ENCODE peak calls at places on chromosomes 3 and 15, in four cellular contexts. One of them, this sample, is unnamed.

GRCh38 chr3:64088408-64089136 is 65.3 kb upstream of the PSMD6 start:
- DNase-seq in ovary: no peak
- DNase-seq in stomach: no peak
- DNase-seq in SK-N-SH: no peak
- DNase-seq in this sample: no peak

GRCh38 chr15:39508536-39508935 is 72.3 kb upstream of the THBS1 start:
- DNase-seq in stomach: no peak
- DNase-seq in ovary: no peak
- DNase-seq in SK-N-SH: no peak
- DNase-seq in this sample: no peak

GRCh38 chr15:86038491-86038890 is 41.2 kb upstream of the AGBL1 start:
- DNase-seq in stomach: no peak
- DNase-seq in SK-N-SH: no peak
- DNase-seq in ovary: no peak
- DNase-seq in this sample: no peak

GRCh38 chr15:39591896-39592315 is 11.0 kb downstream of the THBS1 start:
- DNase-seq in ovary: no peak
- DNase-seq in stomach: no peak
- DNase-seq in SK-N-SH: no peak
- DNase-seq in this sample: no peak

GRCh38 chr3:123791898-123792297 is 92.2 kb downstream of the MYLK start:
- DNase-seq in stomach: no peak
- DNase-seq in SK-N-SH: no peak
- DNase-seq in ovary: no peak
- DNase-seq in this sample: no peak

GRCh38 chr3:109903100-109903499 is 565.8 kb upstream of the DPPA4 start:
- DNase-seq in stomach: no peak
- DNase-seq in ovary: no peak
- DNase-seq in SK-N-SH: no peak
- DNase-seq in this sample: no peak

GRCh38 chr3:58260733-58261132 is 23.1 kb downstream of the ABHD6 start:
- DNase-seq in ovary: no peak
- DNase-seq in stomach: no peak
- DNase-seq in SK-N-SH: no peak
- DNase-seq in this sample: no peak

GRCh38 chr3:99394831-99395733 is 243.3 kb upstream of the COL8A1 start:
- DNase-seq in SK-N-SH: no peak
- DNase-seq in stomach: no peak
- DNase-seq in ovary: no peak
- DNase-seq in this sample: no peak

GRCh38 chr15:73784299-73784698 is 31.1 kb upstream of the INSYN1 start:
- DNase-seq in ovary: no peak
- DNase-seq in SK-N-SH: peak; percentile 46
- DNase-seq in stomach: no peak
- DNase-seq in this sample: no peak

GRCh38 chr3:58529516-58530353 is 7.3 kb downstream of the ACOX2 start:
- DNase-seq in ovary: no peak
- DNase-seq in stomach: no peak
- DNase-seq in SK-N-SH: no peak
- DNase-seq in this sample: peak; percentile 40

GRCh38 chr3:184559336-184559735 is 2.2 kb upstream of the EPHB3 start:
- DNase-seq in stomach: peak; percentile 95
- DNase-seq in SK-N-SH: no peak
- DNase-seq in ovary: no peak
- DNase-seq in this sample: no peak

GRCh38 chr3:189123595-189124387 is 48.0 kb upstream of the TPRG1 start:
- DNase-seq in SK-N-SH: peak; percentile 34
- DNase-seq in ovary: peak; percentile 54
- DNase-seq in stomach: no peak
- DNase-seq in this sample: peak; percentile 34

GRCh38 chr15:37794947-37795346 is 139.5 kb upstream of the TMCO5A start:
- DNase-seq in ovary: no peak
- DNase-seq in SK-N-SH: peak; percentile 74
- DNase-seq in stomach: no peak
- DNase-seq in this sample: no peak

GRCh38 chr3:194998417-194998816 is 272.5 kb downstream of the XXYLT1 start:
- DNase-seq in stomach: no peak
- DNase-seq in ovary: no peak
- DNase-seq in SK-N-SH: no peak
- DNase-seq in this sample: no peak

GRCh38 chr3:31531465-31531991 is 1.2 kb upstream of the STT3B start:
- DNase-seq in SK-N-SH: no peak
- DNase-seq in stomach: no peak
- DNase-seq in ovary: no peak
- DNase-seq in this sample: no peak

GRCh38 chr15:29910068-29910467 is 87.8 kb upstream of the TJP1 start:
- DNase-seq in SK-N-SH: no peak
- DNase-seq in ovary: no peak
- DNase-seq in stomach: no peak
- DNase-seq in this sample: no peak

GRCh38 chr3:155270485-155271342 is 22.8 kb downstream of the STRIT1 start:
- DNase-seq in SK-N-SH: no peak
- DNase-seq in ovary: no peak
- DNase-seq in stomach: no peak
- DNase-seq in this sample: no peak

GRCh38 chr15:81097893-81098280 is 36.2 kb upstream of the CFAP161 start:
- DNase-seq in SK-N-SH: no peak
- DNase-seq in stomach: no peak
- DNase-seq in ovary: no peak
- DNase-seq in this sample: no peak

GRCh38 chr15:24269166-24269571 is 406.4 kb upstream of the NPAP1 start:
- DNase-seq in SK-N-SH: no peak
- DNase-seq in stomach: peak; percentile 63
- DNase-seq in ovary: no peak
- DNase-seq in this sample: no peak

GRCh38 chr3:194874783-194875182 is 189.1 kb downstream of the FAM43A start:
- DNase-seq in SK-N-SH: no peak
- DNase-seq in ovary: no peak
- DNase-seq in stomach: no peak
- DNase-seq in this sample: no peak

GRCh38 chr3:14329116-14329830 is 73.1 kb upstream of the SLC6A6 start:
- DNase-seq in SK-N-SH: no peak
- DNase-seq in stomach: peak; percentile 75
- DNase-seq in ovary: no peak
- DNase-seq in this sample: no peak

GRCh38 chr3:115885621-115886020 is 262.3 kb downstream of the GAP43 start:
- DNase-seq in stomach: no peak
- DNase-seq in ovary: no peak
- DNase-seq in SK-N-SH: no peak
- DNase-seq in this sample: no peak

DNA sequence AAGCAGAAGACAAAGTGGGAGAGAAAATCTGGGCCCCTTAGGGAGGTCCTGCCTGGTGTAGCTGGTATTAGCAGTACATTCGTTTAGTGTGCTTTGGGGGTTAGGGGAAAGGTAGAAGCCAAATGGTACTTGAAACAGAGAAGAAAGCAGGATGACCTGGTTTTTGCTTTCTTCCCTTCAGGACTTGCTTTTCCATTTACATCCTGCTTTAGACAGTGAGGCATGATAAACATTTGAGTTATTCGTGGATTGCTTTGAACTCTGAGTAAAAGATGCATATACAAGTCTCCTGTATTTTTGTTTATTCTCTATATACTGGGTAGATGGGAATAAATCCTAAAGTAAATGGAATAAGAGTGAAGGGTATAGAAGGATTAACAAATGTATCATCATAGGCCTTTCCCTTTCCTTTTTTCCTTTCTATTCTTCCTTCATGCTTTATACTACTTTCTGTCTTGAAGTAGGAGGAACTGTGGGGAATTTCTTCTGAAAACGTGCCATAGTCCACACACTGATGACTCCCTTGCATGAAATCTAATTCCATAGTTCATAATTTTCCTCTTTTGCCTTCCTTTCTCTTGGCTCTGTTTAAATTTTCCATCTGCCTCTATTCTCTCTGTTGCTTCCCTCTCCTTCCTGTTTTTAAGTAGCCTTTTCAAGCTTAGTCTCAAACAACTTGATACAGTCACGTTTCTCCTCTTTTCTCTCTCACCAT is 139.5 kb upstream of the RBMS3 start:
- DNase-seq in stomach: no peak
- DNase-seq in SK-N-SH: no peak
- DNase-seq in ovary: no peak
- DNase-seq in this sample: no peak
- H3K27ac ChIP-seq in stomach: no peak overlapping the region
- H3K27ac ChIP-seq in SK-N-SH: no peak overlapping the region
- H3K27ac ChIP-seq in ovary: no peak overlapping the region
- H3K27ac ChIP-seq in this sample: peak overlapping the region; percentile 78

GRCh38 chr3:41598804-41599481 is 363.0 kb downstream of the ULK4 start:
- DNase-seq in ovary: no peak
- DNase-seq in stomach: no peak
- DNase-seq in SK-N-SH: no peak
- DNase-seq in this sample: no peak
- TF ChIP-seq EP300 in ovary: no peak
- TF ChIP-seq EP300 in stomach: no peak
- TF ChIP-seq EP300 in SK-N-SH: no peak
- TF ChIP-seq EP300 in this sample: no peak

DNA sequence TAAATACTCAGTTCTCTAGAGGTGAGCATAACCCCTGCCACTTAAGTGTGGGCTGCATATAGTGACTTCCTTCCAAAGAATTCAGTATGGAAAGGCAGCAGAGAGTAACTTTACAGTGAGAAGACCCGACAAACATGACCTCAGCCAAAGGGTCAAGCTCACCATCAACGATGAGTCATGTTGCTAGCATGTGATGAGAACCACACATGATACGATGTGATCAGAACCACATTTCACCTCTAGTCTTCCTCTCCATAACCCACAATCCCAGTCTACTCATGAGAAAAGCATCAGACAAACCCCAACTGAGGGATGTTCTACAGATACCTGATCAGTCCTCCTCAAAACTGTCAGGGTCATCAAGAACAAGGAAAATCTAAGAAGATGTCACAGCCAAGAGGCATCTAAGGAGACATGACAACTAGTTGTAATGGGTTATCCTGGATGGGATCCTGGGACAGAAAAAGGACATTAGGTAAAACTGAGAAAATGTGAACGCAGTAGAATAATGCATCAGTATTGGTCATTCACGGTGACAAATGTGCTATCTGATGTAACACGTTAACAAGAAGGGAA is 28.2 kb downstream of the SEC61A1 start:
- DNase-seq in SK-N-SH: no peak
- DNase-seq in stomach: no peak
- DNase-seq in ovary: no peak
- DNase-seq in this sample: no peak
- H3K27ac ChIP-seq in SK-N-SH: peak overlapping the region; percentile 85
- H3K27ac ChIP-seq in stomach: no peak overlapping the region
- H3K27ac ChIP-seq in ovary: no peak overlapping the region
- H3K27ac ChIP-seq in this sample: no peak overlapping the region

GRCh38 chr3:65667963-65668362 is 370.8 kb downstream of the MAGI1 start:
- DNase-seq in SK-N-SH: no peak
- DNase-seq in ovary: no peak
- DNase-seq in stomach: no peak
- DNase-seq in this sample: no peak

GRCh38 chr3:65664436-65664835 is 374.3 kb downstream of the MAGI1 start:
- DNase-seq in SK-N-SH: no peak
- DNase-seq in stomach: no peak
- DNase-seq in ovary: no peak
- DNase-seq in this sample: no peak

GRCh38 chr3:65665922-65666321 is 372.8 kb downstream of the MAGI1 start:
- DNase-seq in stomach: no peak
- DNase-seq in SK-N-SH: no peak
- DNase-seq in ovary: no peak
- DNase-seq in this sample: no peak

GRCh38 chr3:65666426-65667091 is 372.2 kb downstream of the MAGI1 start:
- DNase-seq in ovary: no peak
- DNase-seq in stomach: no peak
- DNase-seq in SK-N-SH: no peak
- DNase-seq in this sample: no peak

GRCh38 chr3:65664927-65665326 is 373.8 kb downstream of the MAGI1 start:
- DNase-seq in ovary: no peak
- DNase-seq in SK-N-SH: no peak
- DNase-seq in stomach: no peak
- DNase-seq in this sample: no peak
- TF ChIP-seq EP300 in ovary: no peak
- TF ChIP-seq EP300 in SK-N-SH: no peak
- TF ChIP-seq EP300 in stomach: no peak
- TF ChIP-seq EP300 in this sample: no peak

DNA sequence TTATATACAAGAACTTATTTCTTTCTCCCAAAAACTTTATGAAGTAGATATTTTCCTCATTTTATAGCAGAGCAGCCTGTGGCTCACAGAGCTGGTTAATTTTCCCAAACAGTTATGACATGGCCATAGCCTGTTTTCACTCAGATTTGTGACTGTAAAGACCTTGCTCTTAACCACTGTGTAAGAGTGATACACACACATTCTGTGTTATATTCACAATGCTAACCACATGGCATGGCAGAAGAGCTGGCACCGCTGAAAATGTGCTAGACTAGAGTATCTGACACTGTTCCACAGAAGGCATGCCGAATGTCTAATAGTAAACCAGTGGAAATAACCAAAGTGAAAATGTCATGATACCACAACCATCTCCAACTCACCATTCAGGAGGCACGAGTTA is 71.9 kb downstream of the PEX5L start:
- DNase-seq in stomach: no peak
- DNase-seq in SK-N-SH: no peak
- DNase-seq in ovary: no peak
- DNase-seq in this sample: no peak
- H3K27ac ChIP-seq in stomach: no peak overlapping the region
- H3K27ac ChIP-seq in SK-N-SH: no peak overlapping the region
- H3K27ac ChIP-seq in ovary: no peak overlapping the region
- H3K27ac ChIP-seq in this sample: no peak overlapping the region

GRCh38 chr3:181561605-181562031 is 150.1 kb upstream of the SOX2 start:
- DNase-seq in stomach: no peak
- DNase-seq in SK-N-SH: peak; percentile 24
- DNase-seq in ovary: no peak
- DNase-seq in this sample: no peak

GRCh38 chr3:181564222-181564621 is 147.5 kb upstream of the SOX2 start:
- DNase-seq in ovary: no peak
- DNase-seq in stomach: no peak
- DNase-seq in SK-N-SH: no peak
- DNase-seq in this sample: no peak

GRCh38 chr3:181565416-181565815 is 146.3 kb upstream of the SOX2 start:
- DNase-seq in ovary: no peak
- DNase-seq in stomach: no peak
- DNase-seq in SK-N-SH: no peak
- DNase-seq in this sample: no peak

GRCh38 chr3:181558870-181559269 is 152.9 kb upstream of the SOX2 start:
- DNase-seq in stomach: no peak
- DNase-seq in ovary: no peak
- DNase-seq in SK-N-SH: no peak
- DNase-seq in this sample: no peak

GRCh38 chr3:181561130-181561529 is 150.6 kb upstream of the SOX2 start:
- DNase-seq in SK-N-SH: no peak
- DNase-seq in ovary: no peak
- DNase-seq in stomach: no peak
- DNase-seq in this sample: no peak
- TF ChIP-seq EP300 in SK-N-SH: no peak
- TF ChIP-seq EP300 in ovary: no peak
- TF ChIP-seq EP300 in stomach: no peak
- TF ChIP-seq EP300 in this sample: no peak

This sample was measured in tibial nerve.